ENCODE peak calls at places on chromosome 19, in six cellular contexts. W is neural progenitor cell, N is colonic mucosa, P is brain microvascular endothelial cell, C is cardiac fibroblast, F is foreskin fibroblast. U is an unnamed sample.

GRCh38 chr19:56720281-56720680 is 48.7 kb upstream of the ZNF835 start:
- DNase-seq in W (no peak), N (no peak), P (no peak), C (no peak), F (no peak), U (no peak)

GRCh38 chr19:16268676-16269319 is 55.8 kb upstream of the KLF2 start:
- DNase-seq in W (no peak), N (no peak), P (no peak), C (no peak), F (no peak), U (no peak)

GRCh38 chr19:17951151-17952040 is 15.5 kb upstream of the KCNN1 start:
- DNase-seq in W (peak), N (no peak), P (no peak), C (no peak), F (no peak), U (no peak)

GRCh38 chr19:1601613-1602064 is 3.6 kb downstream of the UQCR11 start:
- DNase-seq in W (no peak), N (no peak), P (no peak), C (no peak), F (no peak), U (no peak)

GRCh38 chr19:1482361-1483066 is 3.5 kb upstream of the C19orf25 start:
- DNase-seq in W (no peak), N (no peak), P (no peak), C (no peak), F (no peak), U (no peak)

GRCh38 chr19:54160948-54161347 is 1.4 kb upstream of the LENG1 start:
- DNase-seq in W (no peak), N (peak), P (no peak), C (no peak), F (no peak), U (no peak)

GRCh38 chr19:53365899-53366493 is 491 bp downstream of the ZNF525 start:
- DNase-seq in W (peak), N (peak), P (peak), C (peak), F (peak), U (no peak)

GRCh38 chr19:3047307-3048189 is 14.7 kb downstream of the TLE5 start:
- DNase-seq in W (peak), N (peak), P (peak), C (peak), F (peak), U (no peak)

GRCh38 chr19:31348416-31349159 is 648 bp downstream of the TSHZ3 start:
- DNase-seq in W (peak), N (no peak), P (no peak), C (peak), F (no peak), U (no peak)

GRCh38 chr19:10602330-10603083 is 15.4 kb upstream of the AP1M2 start:
- DNase-seq in W (peak), N (peak), P (peak), C (peak), F (peak), U (no peak)

GRCh38 chr19:14112809-14113385 is 4.7 kb downstream of the PRKACA start:
- DNase-seq in W (no peak), N (no peak), P (no peak), C (peak), F (no peak), U (no peak)

GRCh38 chr19:54063350-54064078 is at the start of gene VSTM1:
- DNase-seq in W (no peak), N (no peak), P (no peak), C (no peak), F (no peak), U (no peak)

GRCh38 chr19:58001895-58002369 is 688 bp downstream of the ZNF606 start:
- DNase-seq in W (no peak), N (peak), P (peak), C (peak), F (no peak), U (no peak)

GRCh38 chr19:13133241-13133870 is 15.3 kb downstream of the NACC1 start:
- DNase-seq in W (no peak), N (no peak), P (no peak), C (no peak), F (no peak), U (no peak)

GRCh38 chr19:32480321-32480720 is 74.8 kb downstream of the DPY19L3 start:
- DNase-seq in W (no peak), N (no peak), P (no peak), C (no peak), F (no peak), U (no peak)

GRCh38 chr19:30379841-30380610 is 7.8 kb downstream of the ZNF536 start:
- DNase-seq in W (no peak), N (no peak), P (no peak), C (no peak), F (no peak), U (no peak)

GRCh38 chr19:32599736-32600157 is 18.8 kb downstream of the PDCD5 start:
- DNase-seq in W (peak), N (peak), P (peak), C (peak), F (peak), U (peak)

GRCh38 chr19:9381367-9381785 is 18.6 kb downstream of the ZNF177 start:
- DNase-seq in W (no peak), N (no peak), P (no peak), C (no peak), F (no peak), U (no peak)

GRCh38 chr19:30864460-30865215 is 484.6 kb downstream of the TSHZ3 start:
- DNase-seq in W (no peak), N (no peak), P (no peak), C (no peak), F (no peak), U (no peak)

GRCh38 chr19:2586196-2586595 is 110.3 kb downstream of the GADD45B start:
- DNase-seq in W (no peak), N (no peak), P (no peak), C (no peak), F (no peak), U (no peak)

GRCh38 chr19:18392417-18392816 is 5.0 kb downstream of the LRRC25 start:
- DNase-seq in W (no peak), N (peak), P (no peak), C (peak), F (no peak), U (no peak)

GRCh38 chr19:51029718-51030117 is 3.3 kb upstream of the KLK11 start:
- DNase-seq in W (no peak), N (no peak), P (no peak), C (no peak), F (no peak), U (no peak)

GRCh38 chr19:42252365-42253244 is 2.3 kb downstream of the ERF start:
- DNase-seq in W (no peak), N (no peak), P (no peak), C (peak), F (peak), U (no peak)

GRCh38 chr19:38386300-38386967 is 1.4 kb downstream of the GGN start:
- DNase-seq in W (peak), N (no peak), P (no peak), C (no peak), F (no peak), U (no peak)

GRCh38 chr19:38386968-38387549 is 775 bp downstream of the GGN start:
- DNase-seq in W (no peak), N (peak), P (no peak), C (no peak), F (no peak), U (no peak)

GRCh38 chr19:38385057-38385803 is 2.6 kb downstream of the GGN start:
- DNase-seq in W (no peak), N (no peak), P (no peak), C (no peak), F (no peak), U (no peak)

GRCh38 chr19:38384209-38385027 is 3.4 kb downstream of the GGN start:
- DNase-seq in W (peak), N (no peak), P (no peak), C (peak), F (no peak), U (no peak)

GRCh38 chr19:38385804-38386257 is 2.0 kb downstream of the GGN start:
- DNase-seq in W (peak), N (no peak), P (no peak), C (no peak), F (no peak), U (no peak)
- H3K4me3 ChIP-seq in W (no peak), N (no peak), P (no peak), C (no peak), F (no peak), U (no peak)

DNA sequence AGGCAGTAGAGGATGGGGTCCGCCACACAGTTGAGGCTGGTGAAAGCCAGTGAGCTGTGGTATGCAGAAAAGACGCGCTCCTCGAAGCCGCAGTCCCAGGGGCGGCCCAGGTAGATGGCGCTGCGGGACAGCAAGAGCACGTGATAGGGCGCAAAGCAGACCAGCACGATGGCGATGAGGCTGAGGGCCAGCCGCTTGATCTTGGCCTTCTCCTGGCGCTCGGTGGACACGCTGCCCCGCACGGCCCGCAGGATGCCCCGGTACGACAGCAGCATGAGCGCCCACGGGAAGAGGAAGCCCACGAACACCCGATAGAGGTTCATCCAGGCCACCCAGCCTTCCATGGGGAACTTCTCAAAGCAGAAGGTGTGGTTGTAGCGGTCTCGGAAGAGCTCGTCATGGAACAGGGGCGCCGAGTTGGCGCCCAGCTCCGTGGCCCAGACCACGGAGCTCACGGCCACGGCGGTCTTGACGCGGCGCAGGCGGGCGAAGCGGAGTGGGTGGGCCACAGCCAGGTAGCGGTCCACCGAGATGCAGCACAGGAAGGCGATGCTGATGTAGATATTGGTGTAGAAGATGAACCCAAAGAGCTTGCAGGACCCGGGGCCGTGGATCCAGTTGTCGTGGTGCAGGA is 6.5 kb upstream of the OPA3 start:
- DNase-seq in W (peak), N (peak), P (no peak), C (no peak), F (no peak), U (no peak)
- TF ChIP-seq CTCF in W (peak), N (peak), P (peak), C (no peak), F (peak), U (peak)

GRCh38 chr19:46492841-46493235 is 2.8 kb downstream of the PNMA8B start:
- DNase-seq in W (peak), N (no peak), P (no peak), C (no peak), F (no peak), U (no peak)
- H3K4me3 ChIP-seq in W (peak), N (peak), P (no peak), C (no peak), F (no peak), U (no peak)

DNA sequence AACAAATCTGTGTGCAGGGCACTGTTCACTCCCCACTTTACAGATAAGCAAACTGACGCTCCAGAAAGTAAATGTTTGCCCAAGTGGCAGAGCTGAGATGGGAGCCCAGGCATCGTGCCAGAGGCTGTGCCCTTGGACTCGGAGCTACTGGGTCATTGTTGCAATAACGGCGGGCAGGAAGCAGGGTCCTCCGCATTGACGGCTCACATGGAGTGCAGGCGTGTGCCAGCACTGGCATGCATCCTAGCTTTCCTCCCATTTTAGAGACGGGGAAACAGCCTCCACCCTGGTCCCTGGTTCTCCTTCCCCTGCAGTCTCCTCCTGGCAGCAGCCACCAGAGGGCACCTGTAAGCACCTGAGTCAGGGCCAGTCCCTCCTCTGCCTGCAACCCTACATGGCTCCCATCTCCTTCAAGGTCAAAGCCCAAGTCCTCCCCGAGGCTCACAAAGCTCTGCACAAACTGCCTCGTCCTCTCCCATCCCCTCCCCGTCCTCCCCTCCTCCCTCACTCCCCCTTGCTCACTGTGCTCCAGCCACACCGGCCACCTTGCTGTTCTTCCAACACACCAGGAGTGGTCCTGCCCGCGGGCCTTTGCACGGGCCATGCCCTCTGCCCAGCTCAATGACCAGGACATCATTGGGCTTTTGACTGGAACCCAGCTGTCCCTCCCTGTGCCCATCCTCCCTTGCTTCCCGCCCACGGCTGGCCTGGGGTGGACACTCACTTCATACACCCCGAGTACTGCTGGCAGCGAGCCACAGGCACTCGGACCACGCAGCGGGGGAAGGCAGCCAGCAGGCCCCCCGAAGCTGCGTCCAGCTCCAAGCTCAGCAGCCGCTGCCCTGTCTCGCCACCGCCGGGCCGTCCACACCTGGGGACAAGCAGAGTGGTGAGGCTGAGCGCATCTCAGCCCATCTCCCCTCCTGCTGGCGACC is 7.7 kb upstream of the LRG1 start:
- DNase-seq in W (no peak), N (peak), P (no peak), C (peak), F (no peak), U (no peak)
- TF ChIP-seq CTCF in W (peak), N (peak), P (peak), C (peak), F (peak), U (peak)

GRCh38 chr19:38252935-38253691 is 3.1 kb downstream of the PPP1R14A start:
- DNase-seq in W (peak), N (no peak), P (no peak), C (no peak), F (no peak), U (no peak)

GRCh38 chr19:38251564-38252051 is 4.6 kb downstream of the PPP1R14A start:
- DNase-seq in W (no peak), N (no peak), P (peak), C (peak), F (no peak), U (no peak)

GRCh38 chr19:38250428-38250820 is 5.8 kb downstream of the PPP1R14A start:
- DNase-seq in W (no peak), N (no peak), P (no peak), C (no peak), F (no peak), U (no peak)

GRCh38 chr19:38252385-38252784 is 3.8 kb downstream of the PPP1R14A start:
- DNase-seq in W (no peak), N (no peak), P (no peak), C (no peak), F (no peak), U (no peak)

DNA sequence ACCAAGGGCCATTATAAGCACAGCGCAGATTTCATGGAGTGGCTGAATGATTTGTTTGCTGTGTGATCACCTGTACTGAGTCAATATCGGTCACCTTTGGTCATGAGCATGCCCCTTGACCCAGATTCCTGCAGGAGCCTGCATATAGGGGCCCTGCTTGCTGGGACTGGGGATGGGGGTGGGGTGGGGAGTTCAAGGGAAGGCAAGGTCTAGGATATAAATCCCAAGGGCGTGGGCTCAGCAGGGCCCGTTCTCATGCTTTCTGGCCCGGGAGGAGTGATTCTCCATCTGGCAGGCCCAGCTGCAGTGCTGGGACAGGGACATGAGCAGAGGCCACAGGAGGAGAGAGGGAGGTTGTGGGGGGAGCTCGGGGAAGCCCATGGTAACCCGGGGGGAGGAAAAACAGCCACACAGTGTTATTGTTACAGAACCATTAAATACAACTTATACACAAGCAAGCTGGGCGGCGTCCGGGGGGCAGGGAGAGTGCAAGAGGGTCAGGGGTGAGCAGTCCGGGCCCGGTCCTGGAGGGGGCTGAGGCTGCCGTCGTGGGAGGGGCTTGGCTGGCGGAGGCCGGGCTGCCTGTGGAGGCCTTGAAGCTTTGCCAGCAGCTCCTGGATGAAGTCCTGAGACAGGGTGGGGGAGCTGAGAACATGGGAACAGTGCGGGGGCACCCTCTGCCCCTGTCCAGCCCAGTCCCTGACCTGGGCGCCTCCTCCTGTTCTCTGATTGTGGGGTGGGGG is 5.2 kb downstream of the PPP1R14A start:
- DNase-seq in W (no peak), N (peak), P (peak), C (peak), F (no peak), U (no peak)
- H3K4me3 ChIP-seq in W (peak), N (no peak), P (no peak), C (no peak), F (no peak), U (no peak)

GRCh38 chr19:48619692-48620565 is 623 bp downstream of the SPHK2 start:
- DNase-seq in W (no peak), N (peak), P (no peak), C (no peak), F (no peak), U (no peak)

GRCh38 chr19:48624791-48625723 is 5.8 kb downstream of the SPHK2 start:
- DNase-seq in W (peak), N (peak), P (no peak), C (no peak), F (no peak), U (no peak)

GRCh38 chr19:48624067-48624594 is 4.8 kb downstream of the SPHK2 start:
- DNase-seq in W (peak), N (peak), P (peak), C (peak), F (peak), U (peak)

GRCh38 chr19:48625891-48626327 is 6.6 kb downstream of the SPHK2 start:
- DNase-seq in W (no peak), N (peak), P (no peak), C (no peak), F (no peak), U (no peak)

DNA sequence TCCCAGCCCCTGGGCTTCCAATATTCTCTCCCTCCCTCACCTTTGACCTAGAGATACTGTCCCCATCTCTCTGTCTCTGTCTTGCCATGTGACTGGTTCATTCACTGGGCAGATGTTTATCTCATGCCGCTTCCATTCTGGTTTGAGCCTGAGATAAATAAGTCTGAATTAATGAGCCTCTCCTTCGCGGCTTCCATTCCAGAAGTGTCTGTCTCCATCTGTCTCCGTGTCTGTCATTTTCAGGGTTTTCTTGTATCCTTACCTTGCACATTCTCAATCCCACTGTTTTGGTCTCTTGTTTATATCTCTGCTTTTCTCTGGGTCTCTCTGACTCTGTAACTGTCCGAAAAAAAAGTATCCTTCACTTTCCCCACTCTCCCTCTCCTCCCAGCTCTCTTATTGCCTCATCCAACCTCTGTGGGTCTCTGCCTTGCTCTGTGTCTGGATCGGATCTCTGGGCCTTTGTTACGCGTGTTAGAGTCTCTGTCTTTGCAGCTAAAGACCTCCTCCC is 4.3 kb downstream of the SPHK2 start:
- DNase-seq in W (peak), N (no peak), P (no peak), C (no peak), F (no peak), U (no peak)
- TF ChIP-seq CTCF in W (no peak), N (no peak), P (no peak), C (no peak), F (no peak), U (no peak)

GRCh38 chr19:7494416-7495098 is 5.7 kb upstream of the PEX11G start:
- DNase-seq in W (peak), N (peak), P (peak), C (peak), F (peak), U (no peak)

GRCh38 chr19:7488736-7489353 is at the start of gene PEX11G:
- DNase-seq in W (peak), N (peak), P (peak), C (peak), F (peak), U (peak)

GRCh38 chr19:7492142-7493055 is 3.6 kb upstream of the PEX11G start:
- DNase-seq in W (no peak), N (no peak), P (no peak), C (peak), F (peak), U (no peak)

GRCh38 chr19:7486923-7487322 is 1.9 kb downstream of the PEX11G start:
- DNase-seq in W (no peak), N (no peak), P (no peak), C (no peak), F (no peak), U (no peak)

DNA sequence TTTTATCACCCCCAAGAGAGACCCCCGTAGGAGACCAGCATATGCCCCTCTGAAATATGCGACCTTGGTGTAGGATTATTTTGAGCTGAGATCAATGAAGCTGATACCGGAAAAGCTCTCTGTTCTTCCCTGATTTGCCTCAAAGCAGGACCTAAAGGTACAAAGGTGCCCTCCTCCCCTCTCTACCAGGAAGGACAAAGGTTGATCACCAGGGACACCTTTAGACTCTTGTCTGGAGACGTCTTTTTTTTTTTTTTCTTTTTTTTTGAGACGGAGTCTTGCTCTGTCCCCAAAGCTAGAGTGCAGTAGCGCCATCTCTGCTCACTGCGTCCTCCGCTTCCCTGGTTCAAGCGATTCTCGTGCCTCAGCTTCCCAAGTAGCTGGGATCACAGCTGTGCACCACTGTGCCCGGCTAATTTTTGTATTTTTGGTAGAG is 792 bp upstream of the PEX11G start:
- DNase-seq in W (peak), N (peak), P (no peak), C (no peak), F (no peak), U (no peak)
- H3K4me3 ChIP-seq in W (no peak), N (no peak), P (no peak), C (no peak), F (no peak), U (no peak)

U was measured in retinal pigment epithelial cell.